ENCODE peak calls at places on chromosomes 12 and 14, in five cellular contexts. Q is GM23338, X is mesendoderm, H is neuronal stem cell, G is MM.1S. J is an unnamed sample. For H3K36me3 and H3K27me3, the result is how much of the 10 kb centered on the place peaks cover.

GRCh38 chr14:23641915-23642588 is 5.9 kb downstream of the DHRS2 start:
- DNase-seq in Q (no peak), X (no peak), H (no peak), G (no peak), J (no peak)

GRCh38 chr12:97960741-97961608 is 498.4 kb downstream of the RMST start:
- DNase-seq in Q (peak), X (peak), H (peak), G (peak), J (peak)

GRCh38 chr12:80269953-80270552 is 170.7 kb downstream of the OTOGL start:
- DNase-seq in Q (peak), X (peak), H (peak), G (peak), J (peak)

GRCh38 chr12:117193903-117194302 is 3.6 kb upstream of the FBXO21 start:
- DNase-seq in Q (no peak), X (no peak), H (no peak), G (no peak), J (no peak)

GRCh38 chr12:115960868-115961802 is 316.4 kb downstream of the MED13L start:
- DNase-seq in Q (no peak), X (peak), H (no peak), G (no peak), J (no peak)

GRCh38 chr14:100677925-100678765 is 48.5 kb upstream of the DLK1 start:
- DNase-seq in Q (no peak), X (no peak), H (no peak), G (no peak), J (peak)

GRCh38 chr14:24317141-24317927 is 6.0 kb downstream of the LTB4R start:
- DNase-seq in Q (no peak), X (peak), H (no peak), G (no peak), J (peak)

GRCh38 chr12:70549340-70550179 is 87.7 kb downstream of the PTPRB start:
- DNase-seq in Q (no peak), X (no peak), H (no peak), G (no peak), J (no peak)

GRCh38 chr12:58916891-58917570 is 3.3 kb downstream of the LRIG3 start:
- DNase-seq in Q (no peak), X (peak), H (no peak), G (no peak), J (peak)

GRCh38 chr12:46354799-46355194 is 17.8 kb downstream of the SLC38A2 start:
- DNase-seq in Q (no peak), X (no peak), H (no peak), G (no peak), J (no peak)

GRCh38 chr14:96627811-96628775 is 125.9 kb downstream of the PAPOLA start:
- DNase-seq in Q (no peak), X (no peak), H (no peak), G (no peak), J (no peak)

GRCh38 chr12:62130400-62130799 is 129.8 kb upstream of the USP15 start:
- DNase-seq in Q (no peak), X (no peak), H (no peak), G (no peak), J (no peak)

GRCh38 chr14:67583711-67584644 is 16.1 kb downstream of the PIGH start:
- DNase-seq in Q (peak), X (peak), H (peak), G (peak), J (peak)

GRCh38 chr14:58428011-58428807 is 690 bp downstream of the KIAA0586 start:
- DNase-seq in Q (peak), X (peak), H (peak), G (peak), J (peak)

GRCh38 chr12:100544165-100544564 is 29.3 kb upstream of the GAS2L3 start:
- DNase-seq in Q (no peak), X (no peak), H (no peak), G (no peak), J (no peak)

GRCh38 chr14:77663289-77663688 is 44.5 kb downstream of the ALKBH1 start:
- DNase-seq in Q (no peak), X (peak), H (no peak), G (no peak), J (peak)

GRCh38 chr14:22882529-22883190 is 362 bp upstream of the REM2 start:
- DNase-seq in Q (peak), X (peak), H (no peak), G (no peak), J (peak)

GRCh38 chr12:92886131-92886530 is 43.0 kb downstream of the EEA1 start:
- DNase-seq in Q (peak), X (peak), H (no peak), G (no peak), J (no peak)

GRCh38 chr14:105088812-105089745 is 23.8 kb upstream of the GPR132 start:
- DNase-seq in Q (no peak), X (no peak), H (no peak), G (no peak), J (peak)

GRCh38 chr12:121657305-121658008 is 12.0 kb downstream of the MORN3 start:
- DNase-seq in Q (no peak), X (peak), H (no peak), G (no peak), J (no peak)

GRCh38 chr12:94603434-94604068 is 46.8 kb downstream of the TMCC3 start:
- DNase-seq in Q (peak), X (peak), H (no peak), G (peak), J (no peak)

GRCh38 chr14:64707661-64708060 is 3.4 kb downstream of the PLEKHG3 start:
- DNase-seq in Q (no peak), X (peak), H (no peak), G (no peak), J (peak)

GRCh38 chr12:131921866-131922769 is 7.0 kb upstream of the PUS1 start:
- DNase-seq in Q (no peak), X (no peak), H (no peak), G (no peak), J (no peak)

GRCh38 chr12:104355630-104356029 is 52.1 kb downstream of the EID3 start:
- DNase-seq in Q (no peak), X (no peak), H (no peak), G (no peak), J (no peak)

GRCh38 chr12:45217846-45218245 is 2.0 kb downstream of the ANO6 start:
- DNase-seq in Q (no peak), X (no peak), H (no peak), G (peak), J (peak)

GRCh38 chr12:114616081-114616480 is 67.9 kb downstream of the TBX3 start:
- DNase-seq in Q (no peak), X (no peak), H (no peak), G (no peak), J (no peak)

GRCh38 chr12:92654929-92655328 is 47.9 kb upstream of the PLEKHG7 start:
- DNase-seq in Q (no peak), X (no peak), H (no peak), G (no peak), J (peak)

GRCh38 chr14:95432152-95433093 is 84.0 kb downstream of the SYNE3 start:
- DNase-seq in Q (peak), X (peak), H (no peak), G (no peak), J (peak)

GRCh38 chr14:100106260-100106659 is 41.0 kb downstream of the EVL start:
- DNase-seq in Q (no peak), X (no peak), H (no peak), G (no peak), J (no peak)

DNA sequence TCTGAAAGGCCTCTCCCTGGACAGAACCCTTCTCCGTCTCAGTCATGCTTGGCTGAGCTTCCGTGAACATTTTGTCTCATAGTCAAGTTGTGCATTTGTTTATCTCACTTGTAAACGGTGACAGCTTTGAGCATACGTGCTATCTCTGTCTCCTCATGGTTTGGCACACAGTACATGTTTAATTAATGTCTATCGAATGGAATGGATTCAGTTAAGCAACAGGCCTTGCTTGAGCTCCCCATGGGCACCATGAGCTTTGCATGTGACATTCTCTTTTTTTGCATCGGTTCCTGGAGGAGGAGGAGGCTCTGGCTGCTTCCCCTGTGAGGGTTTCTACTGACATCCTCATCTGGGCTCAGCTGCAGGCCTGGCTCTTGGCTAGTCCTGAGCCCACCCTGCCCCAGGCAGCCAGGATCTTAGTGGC is 80.0 kb downstream of the PRIMA1 start:
- DNase-seq in Q (no peak), X (no peak), H (no peak), G (no peak), J (no peak)
- H3K4me2 ChIP-seq in Q (no peak), X (no peak), H (no peak), G (no peak), J (no peak)

DNA sequence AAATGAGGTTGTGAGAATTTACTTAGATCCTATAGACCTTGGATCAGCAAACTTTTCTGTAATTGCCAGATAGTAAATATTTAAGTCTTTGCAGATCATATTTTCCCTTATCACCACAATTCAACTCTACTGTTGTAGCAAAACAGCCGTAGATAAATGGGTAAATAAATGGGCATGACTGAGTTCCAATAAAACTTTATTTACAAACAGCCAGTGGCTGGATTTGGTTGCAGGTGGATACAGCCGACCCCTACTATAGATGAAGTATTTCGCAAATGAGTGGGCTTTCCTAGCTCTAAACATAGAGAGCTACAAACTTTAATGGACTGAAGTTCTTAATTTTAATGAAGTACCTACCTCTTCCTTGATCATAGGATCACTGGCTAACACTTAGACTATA is 100.7 kb downstream of the GPATCH2L start:
- DNase-seq in Q (no peak), X (no peak), H (no peak), G (no peak), J (no peak)
- H3K36me3 ChIP-seq in Q (under half), X (under half), H (under half), G (under half), J (under half)

GRCh38 chr12:49954863-49955830 is 4.6 kb downstream of the AQP2 start:
- DNase-seq in Q (peak), X (peak), H (no peak), G (no peak), J (no peak)
- H3K27me3 ChIP-seq in Q (half or more), X (under half), H (under half), G (half or more), J (half or more)

GRCh38 chr12:88958961-88959360 is 378.7 kb upstream of the KITLG start:
- DNase-seq in Q (peak), X (no peak), H (no peak), G (no peak), J (no peak)
- H3K4me2 ChIP-seq in Q (peak), X (no peak), H (no peak), G (no peak), J (no peak)

DNA sequence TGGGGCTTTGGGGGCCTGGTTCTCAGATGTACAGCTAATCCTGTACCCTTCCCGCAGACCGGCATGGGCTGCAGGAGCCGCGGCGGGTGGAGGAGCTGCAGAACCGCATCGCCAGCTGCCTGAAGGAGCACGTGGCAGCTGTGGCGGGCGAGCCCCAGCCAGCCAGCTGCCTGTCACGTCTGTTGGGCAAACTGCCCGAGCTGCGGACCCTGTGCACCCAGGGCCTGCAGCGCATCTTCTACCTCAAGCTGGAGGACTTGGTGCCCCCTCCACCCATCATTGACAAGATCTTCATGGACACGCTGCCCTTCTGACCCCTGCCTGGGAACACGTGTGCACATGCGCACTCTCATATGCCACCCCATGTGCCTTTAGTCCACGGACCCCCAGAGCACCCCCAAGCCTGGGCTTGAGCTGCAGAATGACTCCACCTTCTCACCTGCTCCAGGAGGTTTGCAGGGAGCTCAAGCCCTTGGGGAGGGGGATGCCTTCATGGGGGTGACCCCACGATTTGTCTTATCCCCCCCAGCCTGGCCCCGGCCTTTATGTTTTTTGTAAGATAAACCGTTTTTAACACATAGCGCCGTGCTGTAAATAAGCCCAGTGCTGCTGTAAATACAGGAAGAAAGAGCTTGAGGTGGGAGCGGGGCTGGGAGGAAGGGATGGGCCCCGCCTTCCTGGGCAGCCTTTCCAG is 7.5 kb downstream of the NR4A1 start:
- DNase-seq in Q (no peak), X (no peak), H (no peak), G (no peak), J (no peak)
- H3K36me3 ChIP-seq in Q (under half), X (under half), H (under half), G (under half), J (under half)

GRCh38 chr12:127450822-127451221 is 816.1 kb upstream of the TMEM132C start:
- DNase-seq in Q (no peak), X (no peak), H (no peak), G (no peak), J (peak)
- H3K27me3 ChIP-seq in Q (under half), X (under half), H (under half), G (under half), J (under half)